ENCODE peak calls at places on chromosomes 12 and 14, in six cellular contexts. I is SJSA1; S is cardiac muscle cell; G is adrenal gland; Y is psoas muscle; Z is CD4-positive, CD25-positive, alpha-beta regulatory T cell. U is an unnamed sample.

GRCh38 chr12:14157129-14157747 is 175.8 kb upstream of the GRIN2B start:
- DNase-seq in G (no peak), Y (no peak), I (no peak), Z (no peak), S (no peak), U (no peak)

GRCh38 chr14:72607386-72608125 is 286.3 kb downstream of the DPF3 start:
- DNase-seq in Z (no peak), G (no peak), I (peak), S (no peak), Y (no peak), U (no peak)

GRCh38 chr12:98893601-98894411 is 248.7 kb downstream of the APAF1 start:
- DNase-seq in S (peak), I (peak), Z (no peak), Y (no peak), G (no peak), U (no peak)

GRCh38 chr12:66497000-66497897 is 181.6 kb downstream of the GRIP1 start:
- DNase-seq in Z (no peak), G (no peak), I (no peak), Y (no peak), S (no peak), U (no peak)

GRCh38 chr14:67650694-67651093 is 23.7 kb downstream of the VTI1B start:
- DNase-seq in G (no peak), Z (no peak), Y (no peak), I (no peak), S (no peak), U (no peak)

GRCh38 chr14:50001999-50002925 is 109.4 kb downstream of the ARF6 start:
- DNase-seq in I (no peak), Z (peak), S (no peak), G (no peak), Y (peak), U (peak)

GRCh38 chr14:52286659-52287649 is 19.5 kb downstream of the PTGDR start:
- DNase-seq in Y (no peak), I (no peak), S (no peak), G (no peak), Z (peak), U (no peak)

GRCh38 chr14:102726191-102726949 is 50.9 kb upstream of the TRAF3 start:
- DNase-seq in Z (no peak), Y (no peak), G (no peak), S (no peak), I (no peak), U (no peak)

GRCh38 chr12:66335746-66336145 is 33.5 kb downstream of the HELB start:
- DNase-seq in I (no peak), Z (no peak), Y (no peak), G (no peak), S (no peak), U (no peak)

GRCh38 chr12:64445490-64445889 is 6.4 kb upstream of the TBK1 start:
- DNase-seq in Z (no peak), I (no peak), G (no peak), Y (no peak), S (no peak), U (no peak)

GRCh38 chr12:87266305-87266704 is 762.9 kb downstream of the C12orf50 start:
- DNase-seq in Y (no peak), I (no peak), S (no peak), Z (no peak), G (no peak), U (no peak)

GRCh38 chr14:51727526-51727925 is 75.8 kb downstream of the FRMD6 start:
- DNase-seq in Z (no peak), I (no peak), Y (no peak), S (no peak), G (no peak), U (no peak)

GRCh38 chr14:34043627-34044372 is 92.9 kb upstream of the EGLN3 start:
- DNase-seq in S (no peak), Z (peak), G (no peak), Y (no peak), I (no peak), U (no peak)

GRCh38 chr12:120820885-120821510 is 83.2 kb downstream of the SPPL3 start:
- DNase-seq in G (no peak), Z (peak), I (no peak), Y (no peak), S (no peak), U (no peak)

GRCh38 chr12:58066296-58066695 is 124.9 kb downstream of the ATP23 start:
- DNase-seq in S (no peak), G (no peak), I (no peak), Z (no peak), Y (no peak), U (no peak)

GRCh38 chr12:131511803-131512564 is 198.9 kb upstream of the SFSWAP start:
- DNase-seq in Z (no peak), Y (no peak), S (no peak), G (no peak), I (no peak), U (no peak)

GRCh38 chr12:105659355-105660075 is 329.0 kb downstream of the C12orf75 start:
- DNase-seq in I (no peak), G (no peak), Y (no peak), Z (no peak), S (no peak), U (no peak)

GRCh38 chr12:91382081-91382543 is 199.5 kb upstream of the DCN start:
- DNase-seq in S (peak), G (peak), I (peak), Z (peak), Y (peak), U (peak)
- H3K4me3 ChIP-seq in S (peak), G (peak), I (no peak), Z (peak), Y (peak), U (peak)

DNA sequence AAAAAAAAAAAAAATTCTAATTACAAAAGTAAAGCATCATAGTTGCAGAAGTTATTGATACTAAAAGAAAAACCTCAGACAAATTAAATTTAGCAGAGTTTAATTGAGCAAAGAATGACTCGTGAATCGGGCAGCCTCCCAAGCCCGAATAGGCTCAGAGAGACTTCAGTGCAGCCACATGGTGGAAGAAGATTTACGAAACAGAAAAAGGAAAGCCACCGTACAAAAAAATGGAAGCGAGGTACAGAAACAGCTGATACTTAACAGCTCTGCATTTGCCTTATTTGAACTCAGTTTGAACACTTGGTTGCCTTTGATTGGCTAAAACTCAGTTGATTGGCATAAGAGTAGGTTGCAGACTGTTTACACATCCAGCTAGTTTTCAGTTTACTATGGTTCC is 12.9 kb downstream of the TTC9 start:
- DNase-seq in I (no peak), Y (no peak), S (no peak), Z (peak), G (no peak), U (no peak)
- H3K4me3 ChIP-seq in I (no peak), Y (no peak), S (no peak), Z (peak), G (no peak), U (no peak)

DNA sequence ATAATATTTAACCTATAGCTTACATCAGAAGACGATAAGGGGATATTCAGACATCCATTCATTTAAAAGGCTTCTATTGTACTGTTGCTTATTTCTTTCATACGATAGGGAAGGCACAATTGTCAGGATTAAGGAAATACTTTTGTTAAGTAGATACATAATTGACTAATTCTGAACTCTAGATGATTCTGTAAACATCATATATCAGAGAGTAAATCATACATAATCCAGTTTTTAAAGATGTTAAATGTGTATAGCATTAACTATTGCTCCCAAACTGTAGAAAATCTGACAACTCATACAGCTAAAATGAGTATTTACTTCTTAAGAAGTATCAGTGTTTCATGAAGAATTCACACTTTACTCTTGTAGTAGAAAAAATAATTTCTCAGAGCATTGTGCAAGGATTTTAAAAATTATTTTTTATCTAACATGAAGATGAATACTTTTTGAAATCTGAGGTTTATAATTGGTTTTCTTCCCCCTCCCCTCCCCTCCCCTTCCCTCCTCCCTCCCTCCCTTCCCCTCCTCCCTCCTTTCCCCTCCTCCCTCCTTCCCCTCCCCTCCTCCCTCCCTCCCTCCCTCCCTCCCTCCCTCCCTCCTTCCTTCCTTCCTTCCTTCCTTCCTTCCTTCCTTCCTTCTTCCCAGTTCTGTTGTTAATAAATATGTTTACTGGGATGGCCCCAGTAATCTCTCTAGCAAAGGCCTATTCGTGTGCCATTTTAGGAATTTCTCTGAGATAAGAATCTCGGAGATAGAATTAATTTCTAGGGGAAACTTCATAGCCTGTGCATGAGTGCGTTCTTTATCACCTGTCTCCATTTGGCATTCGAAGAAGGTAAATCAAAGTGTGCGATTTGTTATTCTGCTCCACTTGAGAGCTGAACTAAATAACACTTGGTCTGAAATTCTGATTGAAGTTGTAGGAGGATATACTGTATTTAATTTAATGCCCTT is 2.3 kb downstream of the NPAS3 start:
- DNase-seq in Y (no peak), G (no peak), I (no peak), Z (no peak), S (no peak), U (no peak)
- H3K4me3 ChIP-seq in Y (peak), G (no peak), I (no peak), Z (no peak), S (no peak), U (no peak)

GRCh38 chr12:79933043-79933442 is 1.9 kb downstream of the PPP1R12A start:
- DNase-seq in Y (no peak), S (no peak), Z (no peak), G (no peak), I (no peak), U (no peak)
- H3K4me3 ChIP-seq in Y (peak), S (peak), Z (peak), G (no peak), I (peak), U (peak)

DNA sequence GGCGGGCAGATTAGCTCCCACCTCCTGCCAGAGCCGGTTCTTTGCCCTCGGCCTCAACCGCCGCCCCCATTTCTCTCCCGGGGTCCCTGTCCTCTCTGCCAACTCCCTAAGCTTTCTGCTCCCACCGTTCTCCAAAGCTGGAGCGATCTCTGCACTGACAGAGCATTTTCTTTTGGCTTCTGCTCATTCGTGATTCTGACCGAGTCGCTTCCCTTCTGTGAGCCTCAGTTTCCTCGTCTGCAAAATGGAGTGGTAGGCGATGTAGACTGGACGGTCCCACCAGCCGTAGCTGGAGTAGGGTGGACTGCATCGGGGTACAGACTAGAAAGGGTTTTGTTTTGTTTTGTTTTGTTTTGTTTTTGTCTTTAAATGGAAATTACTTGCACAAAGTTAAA is 2.4 kb downstream of the VSX2 start:
- DNase-seq in Y (no peak), I (no peak), S (no peak), Z (no peak), G (no peak), U (no peak)
- H3K4me3 ChIP-seq in Y (peak), I (no peak), S (peak), Z (no peak), G (no peak), U (no peak)

GRCh38 chr12:109329003-109329402 is 18.7 kb upstream of the MYO1H start:
- DNase-seq in Y (no peak), S (no peak), I (no peak), Z (no peak), G (no peak), U (no peak)
- H3K4me3 ChIP-seq in Y (no peak), S (no peak), I (no peak), Z (no peak), G (no peak), U (no peak)

DNA sequence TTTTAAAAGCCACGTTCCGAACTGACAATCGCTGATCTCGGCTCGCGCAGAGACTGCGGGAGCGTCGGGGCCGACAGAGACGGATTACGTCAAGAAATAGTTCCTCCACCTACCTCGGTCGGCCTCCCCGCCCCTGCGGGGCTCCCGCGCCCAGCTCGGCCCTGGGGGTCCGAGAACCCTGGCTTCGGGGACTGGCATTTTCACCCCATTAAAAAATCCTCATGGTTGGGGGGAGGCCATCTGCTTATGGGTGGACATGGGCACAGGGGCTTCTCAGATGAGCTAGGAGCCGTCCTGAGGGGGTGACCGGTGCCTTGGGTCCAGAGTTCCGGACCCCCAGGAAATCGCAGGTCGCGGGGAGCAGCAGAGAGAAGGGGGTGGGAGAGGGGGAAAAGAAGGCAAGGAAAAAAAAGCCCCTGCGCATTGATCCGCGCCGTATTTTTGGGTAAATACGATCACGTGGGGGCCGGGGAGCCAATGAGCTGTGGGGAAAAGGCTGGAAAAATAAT is 311 bp upstream of the HOXC9 start:
- DNase-seq in Z (no peak), I (peak), S (no peak), Y (peak), G (peak), U (peak)
- H3K4me3 ChIP-seq in Z (no peak), I (peak), S (no peak), Y (peak), G (peak), U (peak)

DNA sequence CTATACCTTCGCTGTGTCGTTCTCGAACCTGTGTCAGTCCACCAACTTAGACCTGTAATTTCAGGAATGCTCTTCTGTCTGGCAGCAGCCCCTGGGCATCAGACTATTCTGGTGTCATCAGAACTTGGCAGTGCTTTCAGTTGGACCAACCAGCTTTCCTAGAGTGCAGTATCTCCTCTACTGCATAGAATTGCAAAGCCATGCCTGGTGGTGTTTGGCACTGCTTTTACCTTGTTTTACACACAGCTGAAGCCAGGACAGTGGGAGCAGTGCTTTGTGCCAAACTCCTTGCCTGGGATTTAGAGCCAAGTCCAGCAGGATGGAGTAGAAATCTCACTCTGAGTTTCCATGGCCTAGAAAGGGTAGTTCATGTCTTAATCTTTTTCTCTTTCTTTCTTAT is 1.5 kb downstream of the FLVCR2 start:
- DNase-seq in I (no peak), Y (no peak), S (no peak), Z (no peak), G (peak), U (no peak)
- H3K4me3 ChIP-seq in I (no peak), Y (peak), S (no peak), Z (peak), G (peak), U (peak)